ENCODE peak calls at places on chromosomes 11 and 22, in seven cellular contexts. V is T47D, P is K562, J is HCT116, G is SK-N-SH, D is GM12878, N is H1. R is an unnamed sample.

GRCh38 chr11:113876798-113877672 is 1.7 kb upstream of the USP28 start:
- DNase-seq in N (no peak), V (no peak), D (no peak), G (no peak), P (peak), J (no peak), R (no peak)

GRCh38 chr11:98940913-98941312 is 79.8 kb upstream of the CNTN5 start:
- DNase-seq in J (no peak), G (no peak), N (peak), P (no peak), D (no peak), V (peak), R (no peak)

GRCh38 chr11:951507-951906 is 25.8 kb downstream of the AP2A2 start:
- DNase-seq in V (no peak), P (no peak), J (no peak), N (no peak), G (no peak), D (no peak), R (no peak)

GRCh38 chr22:40654522-40655167 is 18.1 kb upstream of the MRTFA start:
- DNase-seq in P (peak), D (no peak), V (no peak), G (peak), J (no peak), N (no peak), R (no peak)

GRCh38 chr11:84947970-84948600 is 679.1 kb downstream of the DLG2 start:
- DNase-seq in P (no peak), D (no peak), V (peak), N (no peak), G (no peak), J (no peak), R (no peak)

GRCh38 chr22:46815132-46815531 is 52.7 kb downstream of the TBC1D22A start:
- DNase-seq in G (no peak), D (no peak), J (no peak), V (peak), P (no peak), N (no peak), R (peak)

GRCh38 chr22:41917906-41918791 is 3.3 kb upstream of the SHISA8 start:
- DNase-seq in G (no peak), D (no peak), V (peak), N (no peak), P (no peak), J (no peak), R (no peak)

GRCh38 chr11:16774920-16775603 is 36.6 kb downstream of the C11orf58 start:
- DNase-seq in N (no peak), G (no peak), J (no peak), P (no peak), D (no peak), V (no peak), R (peak)

GRCh38 chr11:130561441-130561881 is 113.0 kb downstream of the ADAMTS15 start:
- DNase-seq in V (no peak), D (no peak), J (no peak), G (no peak), P (no peak), N (no peak), R (no peak)

GRCh38 chr11:111933872-111934271 is 3.3 kb upstream of the DIXDC1 start:
- DNase-seq in J (no peak), G (no peak), V (no peak), P (no peak), N (no peak), D (no peak), R (no peak)

GRCh38 chr22:38566726-38567504 is 3.1 kb downstream of the DMC1 start:
- DNase-seq in J (no peak), N (no peak), P (no peak), D (no peak), G (no peak), V (no peak), R (no peak)

DNA sequence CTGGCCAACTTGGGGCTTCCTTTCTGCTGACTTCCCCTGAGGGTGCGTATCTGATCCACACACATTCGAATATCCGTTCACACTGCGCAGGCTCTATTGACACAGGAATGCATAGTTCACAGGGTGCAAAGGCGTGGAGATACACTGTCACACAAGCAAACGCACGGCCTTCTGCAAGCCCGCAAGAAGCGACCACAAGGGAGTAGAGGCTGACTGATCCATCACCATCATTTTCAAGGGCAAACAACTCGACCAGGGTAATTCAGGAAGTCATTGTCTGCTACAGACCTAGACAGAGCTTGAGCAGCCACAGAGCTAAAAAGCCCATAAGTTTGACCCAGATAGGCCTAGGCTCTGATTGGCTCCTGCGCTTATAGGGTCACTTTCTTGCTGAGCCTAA is 392.3 kb downstream of the MN1 start:
- DNase-seq in P (no peak), G (no peak), J (no peak), N (no peak), V (peak), D (no peak), R (peak)
- TF ChIP-seq JUND in P (no peak), G (no peak), J (no peak), N (no peak), V (no peak), D (no peak), R (no peak)

DNA sequence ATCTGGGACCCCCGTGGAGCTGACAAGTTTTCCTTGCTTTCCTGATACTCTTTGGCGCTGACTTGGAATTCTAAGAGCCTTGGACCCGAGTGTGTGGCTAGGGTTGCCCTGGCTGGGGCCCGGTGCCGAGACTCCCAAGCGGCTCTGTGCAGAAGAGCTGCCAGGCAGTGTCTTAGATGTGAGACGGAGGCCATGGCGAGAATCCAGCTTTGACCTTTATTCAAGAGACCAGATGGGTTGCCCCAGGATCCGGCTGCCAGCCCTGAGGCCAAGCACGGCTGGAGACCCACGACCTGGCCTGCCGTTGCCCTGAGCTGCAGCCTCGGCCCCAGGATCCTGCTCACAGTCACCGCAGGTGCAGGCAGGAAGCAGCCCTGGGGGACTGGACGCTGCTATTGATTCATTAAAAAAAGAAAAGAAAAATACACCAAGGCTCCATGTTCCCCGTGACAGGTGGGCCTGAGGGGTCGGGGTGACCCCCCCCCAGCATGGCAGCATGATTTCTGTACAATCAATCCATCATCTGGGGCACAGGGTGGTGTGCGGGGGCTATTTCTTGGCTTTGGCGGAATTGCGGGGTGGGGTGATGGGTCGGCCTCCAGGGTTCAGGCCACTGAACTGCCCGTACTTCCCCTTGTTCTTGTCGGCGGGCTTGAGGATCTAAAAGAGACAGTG is 3.5 kb downstream of the PPP1CA start:
- DNase-seq in V (no peak), N (no peak), J (no peak), G (no peak), D (no peak), P (no peak), R (no peak)
- TF ChIP-seq JUND in V (no peak), N (no peak), J (no peak), G (no peak), D (no peak), P (no peak), R (no peak)

DNA sequence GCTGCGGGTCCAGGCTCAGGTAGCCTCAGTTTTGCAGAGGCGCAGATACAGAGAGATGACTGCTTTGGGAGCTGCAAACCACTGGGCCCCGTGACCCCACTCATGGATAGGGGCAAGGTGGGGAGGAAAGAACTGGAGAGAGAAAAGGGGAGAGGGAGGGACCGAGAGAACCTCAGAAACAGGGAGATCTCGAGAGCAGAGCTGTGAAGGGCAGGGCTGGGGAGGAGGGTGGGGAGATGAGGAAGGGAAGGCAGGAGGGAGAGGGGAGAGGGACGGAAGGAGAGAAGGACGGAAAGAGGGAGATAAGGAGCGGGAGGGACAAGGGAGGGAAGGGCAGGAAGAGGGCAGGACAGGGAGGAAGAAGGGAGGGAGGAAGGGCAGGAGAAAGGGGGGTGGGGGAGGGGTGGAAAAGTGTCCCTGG is 46.3 kb downstream of the IGLL1 start:
- DNase-seq in V (no peak), N (no peak), P (peak), D (no peak), J (no peak), G (no peak), R (no peak)
- TF ChIP-seq JUND in V (no peak), N (no peak), P (no peak), D (no peak), J (no peak), G (no peak), R (no peak)

DNA sequence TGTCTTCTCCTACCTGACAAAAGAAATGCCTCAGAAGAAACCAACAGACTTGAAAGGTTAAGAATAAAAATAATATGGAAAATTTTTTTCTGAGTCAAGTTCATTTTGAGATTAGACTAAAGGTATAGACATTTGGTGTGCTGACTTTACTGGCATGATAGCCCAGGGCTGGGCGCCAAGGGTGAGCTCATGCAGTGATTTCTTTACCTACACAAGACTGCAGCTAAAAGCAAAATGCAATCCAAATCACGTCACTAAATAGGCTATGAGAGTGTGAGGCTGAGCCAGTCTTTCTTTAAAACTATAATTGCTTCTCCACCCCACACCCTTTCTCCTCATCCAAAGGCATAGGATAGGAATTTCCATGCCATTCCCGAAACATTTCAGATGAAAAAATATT is 196.5 kb downstream of the FAM76B start:
- DNase-seq in N (no peak), P (no peak), G (no peak), V (no peak), J (no peak), D (no peak), R (no peak)
- TF ChIP-seq JUND in N (no peak), P (no peak), G (no peak), V (no peak), J (no peak), D (no peak), R (no peak)

DNA sequence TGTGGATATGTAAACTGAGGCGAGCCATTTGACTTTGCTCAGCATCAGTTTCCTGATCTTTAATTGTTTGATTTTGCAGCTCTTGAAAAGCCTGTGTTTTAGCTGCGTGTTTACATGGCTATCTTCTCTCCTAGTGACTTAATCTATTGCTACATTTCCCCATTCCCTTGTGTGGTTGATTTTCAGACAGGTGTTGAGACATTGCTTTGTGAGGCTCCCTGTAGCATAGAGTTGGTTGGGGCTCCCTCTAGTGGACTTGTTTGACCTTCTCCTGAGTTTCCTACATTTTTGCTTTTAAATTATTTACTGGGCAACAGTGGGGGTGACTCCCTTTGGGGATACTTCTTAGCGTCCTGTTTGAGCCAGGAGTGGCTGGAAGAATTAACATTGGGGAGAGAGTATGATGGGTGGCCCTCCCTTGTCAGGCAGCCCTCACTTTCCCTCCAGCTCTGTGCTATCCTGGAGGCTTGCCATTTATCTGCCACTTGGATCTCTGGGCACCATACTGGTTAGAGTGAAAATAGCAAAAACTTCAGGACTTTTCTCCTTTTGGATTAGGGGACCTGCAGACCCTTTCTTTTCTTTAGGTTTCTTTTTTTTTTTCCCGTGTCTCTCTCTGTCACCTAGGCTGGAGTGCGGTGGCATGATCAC is 9.2 kb upstream of the CBL start:
- DNase-seq in G (peak), J (peak), V (peak), N (no peak), D (peak), P (peak), R (peak)
- TF ChIP-seq JUND in G (no peak), J (no peak), V (no peak), N (peak), D (no peak), P (peak), R (no peak)

GRCh38 chr11:2202071-2202899 is 30.7 kb upstream of the TH start:
- DNase-seq in P (no peak), V (peak), N (no peak), J (no peak), G (peak), D (no peak), R (no peak)
- TF ChIP-seq JUND in P (no peak), V (no peak), N (no peak), J (no peak), G (no peak), D (no peak), R (no peak)